ENCODE peak calls at places on chromosomes 2 and 18, in six cellular contexts. O is thoracic aorta, F is right lobe of liver, V is left ventricle myocardium inferior, R is prostate gland, H is tibial nerve. D is an unnamed sample. For H3K36me3, the result is how much of the 10 kb centered on the place peaks cover.

GRCh38 chr2:84719434-84719833 is 161.4 kb downstream of the TRABD2A start:
- DNase-seq in O (no peak), F (no peak), V (no peak), R (no peak), H (no peak), D (no peak)

GRCh38 chr2:27988718-27989117 is 98.2 kb downstream of the BABAM2 start:
- DNase-seq in O (no peak), F (no peak), V (no peak), R (no peak), H (no peak), D (no peak)

GRCh38 chr2:101843048-101843447 is 145.5 kb downstream of the MAP4K4 start:
- DNase-seq in O (no peak), F (no peak), V (no peak), R (no peak), H (peak), D (no peak)

GRCh38 chr2:187853413-187853812 is 299.2 kb upstream of the TFPI start:
- DNase-seq in O (no peak), F (no peak), V (no peak), R (no peak), H (no peak), D (no peak)

GRCh38 chr18:76977108-76977621 is 154.8 kb downstream of the ZNF236 start:
- DNase-seq in O (no peak), F (no peak), V (no peak), R (no peak), H (no peak), D (no peak)

GRCh38 chr2:238920601-238921001 is 72.7 kb downstream of the TWIST2 start:
- DNase-seq in O (no peak), F (peak), V (no peak), R (no peak), H (no peak), D (no peak)

GRCh38 chr2:229779650-229780049 is 65.3 kb upstream of the DNER start:
- DNase-seq in O (no peak), F (no peak), V (no peak), R (peak), H (no peak), D (no peak)

GRCh38 chr2:238449909-238450417 is 23.2 kb downstream of the ASB1 start:
- DNase-seq in O (no peak), F (peak), V (peak), R (peak), H (peak), D (no peak)

GRCh38 chr2:210299974-210300373 is 15.0 kb downstream of the MYL1 start:
- DNase-seq in O (no peak), F (no peak), V (no peak), R (no peak), H (no peak), D (no peak)

GRCh38 chr2:17166506-17166905 is 351.7 kb downstream of the RAD51AP2 start:
- DNase-seq in O (no peak), F (no peak), V (no peak), R (peak), H (no peak), D (peak)

GRCh38 chr2:24994325-24994724 is 22.6 kb upstream of the DNAJC27 start:
- DNase-seq in O (no peak), F (no peak), V (no peak), R (no peak), H (no peak), D (no peak)

GRCh38 chr2:139969301-139969700 is 1189.1 kb upstream of the NXPH2 start:
- DNase-seq in O (no peak), F (no peak), V (no peak), R (no peak), H (no peak), D (no peak)

GRCh38 chr2:147442766-147443165 is 402.1 kb upstream of the ACVR2A start:
- DNase-seq in O (no peak), F (no peak), V (no peak), R (no peak), H (no peak), D (no peak)

GRCh38 chr2:32745191-32745590 is 117.3 kb downstream of the TTC27 start:
- DNase-seq in O (no peak), F (no peak), V (no peak), R (no peak), H (no peak), D (peak)

GRCh38 chr18:51397347-51397962 is 200.0 kb upstream of the MEX3C start:
- DNase-seq in O (no peak), F (no peak), V (no peak), R (no peak), H (no peak), D (no peak)

GRCh38 chr2:214484239-214484638 is 73.4 kb downstream of the VWC2L start:
- DNase-seq in O (no peak), F (no peak), V (no peak), R (no peak), H (no peak), D (no peak)

GRCh38 chr2:71864085-71864484 is 283.6 kb downstream of the CYP26B1 start:
- DNase-seq in O (no peak), F (no peak), V (no peak), R (no peak), H (no peak), D (no peak)

DNA sequence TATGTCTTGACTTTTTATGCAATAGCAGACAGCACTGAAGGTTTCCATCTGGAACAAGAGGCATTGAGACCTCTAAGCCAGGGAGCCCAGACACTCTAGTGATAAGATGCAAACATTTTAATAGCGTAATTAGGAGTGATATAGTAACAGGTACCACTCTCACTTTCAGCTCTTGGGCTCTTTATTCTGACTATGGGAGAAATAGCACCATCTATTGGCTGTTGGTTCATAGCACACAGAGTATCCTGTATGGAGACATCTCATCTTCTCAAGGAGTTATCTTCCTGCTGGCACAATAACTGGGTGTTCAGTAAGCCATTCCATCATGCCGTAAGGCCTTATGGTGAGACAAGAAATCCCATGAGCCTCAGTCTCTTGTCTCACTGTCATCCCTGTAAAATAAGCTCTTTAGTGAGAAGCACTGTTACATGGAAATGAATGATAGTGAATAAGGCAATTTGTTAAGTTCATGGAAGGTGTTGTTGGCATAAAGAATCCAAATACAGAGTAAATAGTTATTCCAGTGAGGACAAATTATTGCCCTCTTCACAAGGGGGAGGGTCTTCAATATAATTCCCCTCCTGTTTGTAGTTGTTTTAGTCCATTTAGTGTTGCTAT is 48.3 kb downstream of the THUMPD2 start:
- DNase-seq in O (no peak), F (no peak), V (no peak), R (no peak), H (no peak), D (no peak)
- TF ChIP-seq CTCF in O (no peak), F (peak), V (peak), R (peak), H (peak), D (peak)

GRCh38 chr2:112516801-112517200 is 25.5 kb upstream of the POLR1B start:
- DNase-seq in O (no peak), F (no peak), V (no peak), R (no peak), H (no peak), D (no peak)
- H3K36me3 ChIP-seq in O (under half), F (under half), V (half or more), R (under half), H (under half), D (under half)

GRCh38 chr2:31267437-31268120 is 33.6 kb downstream of the EHD3 start:
- DNase-seq in O (no peak), F (no peak), V (no peak), R (no peak), H (no peak), D (no peak)

GRCh38 chr2:31266804-31267203 is 32.9 kb downstream of the EHD3 start:
- DNase-seq in O (no peak), F (no peak), V (no peak), R (no peak), H (no peak), D (no peak)

GRCh38 chr2:31265234-31265633 is 31.3 kb downstream of the EHD3 start:
- DNase-seq in O (no peak), F (no peak), V (no peak), R (no peak), H (no peak), D (no peak)

GRCh38 chr2:31260870-31261269 is 26.9 kb downstream of the EHD3 start:
- DNase-seq in O (no peak), F (no peak), V (no peak), R (no peak), H (no peak), D (no peak)

DNA sequence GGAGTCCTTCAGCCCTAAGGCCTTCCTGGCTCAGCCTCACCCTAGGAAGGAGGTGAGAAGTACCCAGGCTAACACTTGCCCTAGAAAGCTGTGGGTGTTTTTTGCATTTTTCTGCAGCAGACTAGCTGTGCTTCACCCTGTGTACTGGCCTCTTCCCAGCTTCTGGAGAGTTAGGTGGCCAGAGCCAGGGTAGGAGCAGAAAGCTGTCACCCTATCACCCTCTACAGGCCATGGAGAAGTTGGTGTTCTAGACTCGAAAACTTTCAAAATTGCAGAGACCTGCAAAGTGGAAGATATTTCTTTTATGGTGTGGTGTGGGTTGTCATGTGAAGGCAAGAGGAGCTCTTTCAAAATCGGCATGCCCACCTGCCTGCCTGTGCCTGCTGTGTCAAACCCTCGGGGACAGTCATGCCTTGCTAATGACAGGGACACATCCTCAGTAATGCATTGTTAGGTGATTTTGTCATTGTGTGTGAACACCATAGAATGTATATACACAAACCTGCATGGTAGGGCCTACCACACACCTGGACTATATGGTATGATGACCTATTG is 29.8 kb downstream of the EHD3 start:
- DNase-seq in O (no peak), F (no peak), V (no peak), R (no peak), H (no peak), D (no peak)
- TF ChIP-seq CTCF in O (peak), F (no peak), V (peak), R (no peak), H (no peak), D (no peak)

GRCh38 chr2:233458031-233458610 is 103.8 kb downstream of the DGKD start:
- DNase-seq in O (no peak), F (no peak), V (no peak), R (no peak), H (no peak), D (no peak)
- H3K36me3 ChIP-seq in O (half or more), F (under half), V (half or more), R (under half), H (under half), D (under half)

GRCh38 chr2:1514391-1515072 is 101.3 kb downstream of the TPO start:
- DNase-seq in O (no peak), F (no peak), V (no peak), R (no peak), H (no peak), D (no peak)
- TF ChIP-seq CTCF in O (no peak), F (no peak), V (no peak), R (no peak), H (no peak), D (no peak)

D was measured in kidney epithelial cell.